ENCODE peak calls at places on chromosomes 6 and 20, in four cellular contexts. V is spleen, J is HCT116, Q is K562. A is an unnamed sample.

GRCh38 chr6:49082611-49083010 is 380.4 kb downstream of the MMUT start:
- DNase-seq in J (no peak), Q (no peak), V (no peak), A (no peak)

GRCh38 chr20:24910461-24910860 is 38.6 kb upstream of the CST7 start:
- DNase-seq in V (no peak), Q (no peak), J (no peak), A (peak)

GRCh38 chr6:132063738-132064137 is 112.6 kb upstream of the CCN2 start:
- DNase-seq in V (no peak), Q (no peak), J (peak), A (no peak)

GRCh38 chr6:25053875-25054371 is 118.2 kb upstream of the RIPOR2 start:
- DNase-seq in Q (no peak), J (no peak), V (no peak), A (no peak)

GRCh38 chr6:99349620-99350141 is at the start of gene FAXC:
- DNase-seq in J (peak), Q (peak), V (no peak), A (peak)

GRCh38 chr6:166803455-166803854 is 152.9 kb downstream of the RNASET2 start:
- DNase-seq in V (no peak), Q (no peak), J (no peak), A (no peak)

GRCh38 chr6:12570461-12571030 is 146.0 kb upstream of the PHACTR1 start:
- DNase-seq in V (no peak), Q (no peak), J (no peak), A (no peak)

GRCh38 chr20:51579137-51579536 is 36.6 kb upstream of the NFATC2 start:
- DNase-seq in Q (no peak), V (no peak), J (no peak), A (no peak)

GRCh38 chr20:20073851-20074252 is 21.5 kb downstream of the CFAP61 start:
- DNase-seq in Q (no peak), V (no peak), J (no peak), A (no peak)

GRCh38 chr6:73580247-73581149 is 59.7 kb upstream of the EEF1A1 start:
- DNase-seq in V (peak), Q (peak), J (peak), A (peak)

GRCh38 chr6:138577151-138577915 is 78.0 kb upstream of the NHSL1 start:
- DNase-seq in Q (no peak), V (no peak), J (no peak), A (no peak)

GRCh38 chr6:127518710-127519468 is at the start of gene MTCL3:
- DNase-seq in J (no peak), V (no peak), Q (no peak), A (no peak)

GRCh38 chr20:39986231-39986904 is 702.7 kb downstream of the MAFB start:
- DNase-seq in Q (no peak), J (no peak), V (no peak), A (peak)

GRCh38 chr6:4145083-4145482 is 9.7 kb upstream of the ECI2 start:
- DNase-seq in J (no peak), Q (no peak), V (no peak), A (no peak)

GRCh38 chr6:87152528-87152950 is 2.8 kb upstream of the ZNF292 start:
- DNase-seq in J (no peak), V (no peak), Q (no peak), A (no peak)

GRCh38 chr6:31400467-31401289 is 2.7 kb upstream of the MICA start:
- DNase-seq in J (peak), Q (peak), V (peak), A (peak)

GRCh38 chr6:31405996-31406395 is 2.6 kb downstream of the MICA start:
- DNase-seq in Q (no peak), V (no peak), J (no peak), A (no peak)

GRCh38 chr6:31401403-31401802 is 2.0 kb upstream of the MICA start:
- DNase-seq in Q (peak), V (no peak), J (peak), A (peak)

GRCh38 chr6:31402324-31403282 is 792 bp upstream of the MICA start:
- DNase-seq in V (no peak), Q (peak), J (no peak), A (peak)

DNA sequence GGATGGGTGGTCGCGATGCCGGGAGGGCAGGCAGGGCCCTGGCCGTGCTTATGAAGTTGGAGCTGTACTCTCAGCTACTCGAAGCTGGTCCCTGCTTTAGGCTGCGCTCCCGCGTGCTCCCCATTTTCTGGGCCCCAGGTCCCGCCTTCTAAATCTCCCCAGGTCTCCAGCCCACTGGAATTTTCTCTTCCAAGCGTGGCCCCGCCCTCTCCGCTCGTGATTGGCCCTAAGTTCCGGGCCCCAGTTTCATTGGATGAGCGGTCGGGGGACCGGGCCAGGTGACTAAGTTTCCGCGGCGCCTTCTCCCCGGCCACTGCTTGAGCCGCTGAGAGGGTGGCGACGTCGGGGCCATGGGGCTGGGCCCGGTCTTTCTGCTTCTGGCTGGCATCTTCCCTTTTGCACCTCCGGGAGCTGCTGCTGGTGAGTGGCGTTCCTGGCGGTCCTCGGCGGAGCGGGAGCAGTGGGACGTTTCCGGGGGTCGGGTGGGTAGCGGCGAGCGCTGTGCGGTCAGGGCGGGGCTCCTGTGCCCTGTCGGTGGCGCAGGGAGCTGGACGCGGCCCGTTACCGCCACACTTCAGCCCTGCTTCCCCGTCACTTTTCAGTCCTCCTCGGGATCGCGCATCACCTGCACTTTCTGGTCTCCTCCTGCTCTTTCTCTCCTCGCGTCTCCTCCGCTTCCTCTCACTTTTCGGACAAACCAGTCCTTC is at the start of gene MICA:
- DNase-seq in V (peak), Q (peak), J (peak), A (peak)
- TF ChIP-seq POLR2AphosphoS5 in V (peak), Q (peak), J (peak), A (peak)

DNA sequence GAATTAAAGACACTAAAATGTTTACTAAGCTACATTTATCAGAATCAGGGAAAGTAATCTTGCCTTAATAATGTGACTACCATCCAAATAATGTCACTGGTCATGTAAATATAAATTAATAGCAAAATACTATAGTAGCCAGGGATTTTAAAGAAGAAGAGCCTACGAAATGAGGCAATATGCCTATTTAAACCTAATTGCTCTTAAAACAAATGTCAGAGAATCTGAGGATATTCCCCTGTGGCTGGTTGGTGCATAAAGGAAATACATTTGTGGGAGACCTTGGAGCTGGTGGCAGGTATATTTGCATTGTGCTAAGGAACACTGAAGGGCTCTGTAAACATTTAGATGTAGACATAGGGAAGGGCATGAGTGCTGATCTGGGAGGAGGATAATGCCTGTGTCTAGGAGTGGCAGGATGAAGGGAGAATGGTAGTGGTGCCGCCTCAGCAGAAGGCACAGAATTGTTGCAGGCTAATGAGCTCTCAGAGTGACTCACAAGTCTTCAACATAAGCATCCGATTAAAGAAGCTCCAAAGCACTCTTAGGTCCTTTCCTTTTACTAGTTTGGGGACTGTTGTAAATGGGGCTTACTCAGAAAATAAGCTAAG is 85.9 kb downstream of the CD164 start:
- DNase-seq in J (no peak), Q (no peak), V (no peak), A (peak)
- TF ChIP-seq POLR2AphosphoS5 in J (no peak), Q (no peak), V (no peak), A (peak)

GRCh38 chr6:35470663-35471120 is 2.5 kb downstream of the RPL10A start:
- DNase-seq in J (no peak), Q (no peak), V (no peak), A (no peak)

GRCh38 chr6:35471836-35472345 is 3.7 kb downstream of the RPL10A start:
- DNase-seq in V (no peak), J (no peak), Q (peak), A (no peak)

GRCh38 chr6:35468181-35468979 is at the start of gene RPL10A:
- DNase-seq in Q (peak), V (peak), J (peak), A (peak)

GRCh38 chr6:35469711-35470662 is 1.8 kb downstream of the RPL10A start:
- DNase-seq in V (no peak), Q (peak), J (no peak), A (no peak)

DNA sequence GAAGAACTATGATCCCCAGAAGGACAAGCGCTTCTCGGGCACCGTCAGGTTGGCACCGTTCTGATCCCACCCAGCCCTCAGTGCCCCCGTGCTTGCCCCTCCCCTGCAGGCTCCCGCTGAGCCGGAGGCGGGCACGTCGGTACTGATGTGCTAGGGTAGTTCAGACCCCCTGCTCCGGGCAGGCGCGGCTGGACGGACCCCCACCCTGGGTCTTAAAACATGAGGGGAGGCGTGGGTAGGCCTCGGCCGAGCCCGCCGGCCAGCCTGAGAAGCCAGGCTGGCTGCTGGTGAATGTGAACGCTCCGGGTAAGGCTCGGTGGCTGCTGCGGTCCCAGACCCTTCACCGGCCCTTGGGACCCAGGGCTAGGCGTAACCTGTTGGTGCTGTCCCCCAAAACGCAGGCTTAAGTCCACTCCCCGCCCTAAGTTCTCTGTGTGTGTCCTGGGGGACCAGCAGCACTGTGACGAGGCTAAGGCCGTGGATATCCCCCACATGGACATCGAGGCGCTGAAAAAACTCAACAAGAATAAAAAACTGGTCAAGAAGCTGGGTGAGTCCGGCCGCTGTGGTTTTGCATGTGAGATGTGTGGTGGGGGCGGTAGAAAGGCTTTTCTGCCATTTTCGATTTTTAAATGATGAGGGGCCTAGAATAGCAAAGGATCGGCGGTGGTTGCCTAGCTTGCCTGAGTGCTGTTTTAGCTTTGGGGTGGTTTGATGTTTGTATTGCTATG is 944 bp downstream of the RPL10A start:
- DNase-seq in J (no peak), Q (peak), V (peak), A (no peak)
- TF ChIP-seq POLR2AphosphoS5 in J (no peak), Q (no peak), V (no peak), A (no peak)

GRCh38 chr6:81568973-81569372 is 183.5 kb downstream of the TENT5A start:
- DNase-seq in V (no peak), Q (no peak), J (no peak), A (no peak)

GRCh38 chr6:81572020-81572419 is 180.5 kb downstream of the TENT5A start:
- DNase-seq in V (no peak), J (no peak), Q (no peak), A (no peak)

GRCh38 chr6:81575446-81575845 is 177.0 kb downstream of the TENT5A start:
- DNase-seq in V (no peak), Q (no peak), J (no peak), A (no peak)

GRCh38 chr6:81565071-81565470 is 187.4 kb downstream of the TENT5A start:
- DNase-seq in V (no peak), Q (no peak), J (no peak), A (no peak)

GRCh38 chr6:81570673-81571072 is 181.8 kb downstream of the TENT5A start:
- DNase-seq in Q (no peak), V (no peak), J (no peak), A (no peak)
- TF ChIP-seq POLR2AphosphoS5 in Q (no peak), V (no peak), J (no peak), A (no peak)

A was measured in prostate gland.